ENCODE peak calls at places on chromosomes 4 and X, in ten cellular contexts. S, N, T, C, L, H, F, B, U and O are unnamed samples.

GRCh38 chr4:140595065-140595464 is 26.3 kb upstream of the UCP1 start:
- DNase-seq in S (no peak), N (no peak), T (no peak), C (no peak), L (peak; percentile 56), H (no peak), F (no peak), B (no peak), U (peak; percentile 3), O (no peak)

GRCh38 chr4:138646383-138646782 is 369.2 kb upstream of the NOCT start:
- DNase-seq in S (no peak), N (no peak), T (no peak), C (no peak), L (no peak), H (no peak), F (no peak), B (no peak), U (no peak), O (no peak)

GRCh38 chrX:111013778-111014455 is 82.1 kb upstream of the PAK3 start:
- DNase-seq in S (no peak), N (no peak), T (no peak), C (no peak), L (no peak), H (no peak), F (no peak), B (no peak), U (no peak), O (no peak)

GRCh38 chrX:63656871-63657580 is 128.0 kb downstream of the ARHGEF9 start:
- DNase-seq in S (no peak), N (no peak), T (no peak), C (no peak), L (no peak), H (peak; percentile 20), F (no peak), B (no peak), U (peak; percentile 85), O (no peak)

GRCh38 chr4:141652161-141652778 is 15.9 kb downstream of the IL15 start:
- DNase-seq in S (no peak), N (no peak), T (no peak), C (no peak), L (no peak), H (no peak), F (no peak), B (no peak), U (peak; percentile 93), O (no peak)

GRCh38 chr4:77015390-77015789 is 60.4 kb downstream of the CCNI start:
- DNase-seq in S (no peak), N (no peak), T (no peak), C (no peak), L (no peak), H (no peak), F (no peak), B (no peak), U (peak; percentile 88), O (no peak)

GRCh38 chrX:133444952-133445831 is 29.9 kb upstream of the GPC4 start:
- DNase-seq in S (peak; percentile 64), N (no peak), T (no peak), C (no peak), L (peak; percentile 60), H (peak; percentile 21), F (no peak), B (no peak), U (peak; percentile 30), O (no peak)

GRCh38 chr4:119093042-119093827 is 42.4 kb upstream of the MYOZ2 start:
- DNase-seq in S (no peak), N (no peak), T (no peak), C (no peak), L (no peak), H (no peak), F (no peak), B (no peak), U (no peak), O (no peak)

GRCh38 chr4:89283226-89283974 is 24.2 kb downstream of the GPRIN3 start:
- DNase-seq in S (no peak), N (no peak), T (no peak), C (no peak), L (no peak), H (no peak), F (peak; percentile 51), B (no peak), U (peak; percentile 48), O (no peak)

GRCh38 chr4:174198396-174199179 is 84.9 kb downstream of the FBXO8 start:
- DNase-seq in S (no peak), N (no peak), T (no peak), C (no peak), L (peak; percentile 35), H (no peak), F (no peak), B (no peak), U (peak; percentile 74), O (no peak)

GRCh38 chr4:15420642-15421041 is 7.2 kb upstream of the C1QTNF7 start:
- DNase-seq in S (no peak), N (no peak), T (no peak), C (no peak), L (no peak), H (no peak), F (no peak), B (no peak), U (peak; percentile 80), O (no peak)

GRCh38 chr4:26083987-26084386 is 170.0 kb downstream of the SMIM20 start:
- DNase-seq in S (no peak), N (peak; percentile 68), T (no peak), C (no peak), L (no peak), H (no peak), F (no peak), B (no peak), U (peak; percentile 96), O (no peak)

GRCh38 chr4:106208481-106209460 is 107.2 kb downstream of the TBCK start:
- DNase-seq in S (no peak), N (no peak), T (no peak), C (peak; percentile 63), L (no peak), H (no peak), F (no peak), B (no peak), U (no peak), O (peak; percentile 23)

GRCh38 chr4:16843831-16844508 is 54.5 kb downstream of the LDB2 start:
- DNase-seq in S (no peak), N (no peak), T (no peak), C (no peak), L (no peak), H (no peak), F (no peak), B (no peak), U (peak; percentile 84), O (no peak)

GRCh38 chr4:145012841-145013240 is 85.2 kb downstream of the ANAPC10 start:
- DNase-seq in S (no peak), N (no peak), T (no peak), C (no peak), L (no peak), H (no peak), F (no peak), B (no peak), U (peak; percentile 85), O (no peak)

GRCh38 chr4:159430896-159431295 is 328.0 kb downstream of the RAPGEF2 start:
- DNase-seq in S (no peak), N (no peak), T (no peak), C (no peak), L (no peak), H (no peak), F (no peak), B (no peak), U (no peak), O (no peak)

GRCh38 chrX:13487731-13488505 is 81.5 kb upstream of the EGFL6 start:
- DNase-seq in S (no peak), N (peak; percentile 66), T (peak; percentile 46), C (no peak), L (peak; percentile 54), H (peak; percentile 24), F (peak; percentile 15), B (peak; percentile 35), U (peak; percentile 87), O (peak; percentile 23)

GRCh38 chr4:68906238-68907137 is 45.1 kb downstream of the UGT2A3 start:
- DNase-seq in S (peak; percentile 58), N (no peak), T (no peak), C (peak; percentile 53), L (peak; percentile 49), H (no peak), F (no peak), B (no peak), U (peak; percentile 18), O (no peak)

GRCh38 chr4:68907230-68907629 is 44.4 kb downstream of the UGT2A3 start:
- DNase-seq in S (no peak), N (no peak), T (no peak), C (no peak), L (no peak), H (no peak), F (no peak), B (no peak), U (peak; percentile 46), O (no peak)

GRCh38 chr4:68907788-68908700 is 43.6 kb downstream of the UGT2A3 start:
- DNase-seq in S (no peak), N (no peak), T (no peak), C (no peak), L (no peak), H (no peak), F (no peak), B (no peak), U (peak; percentile 5), O (no peak)

GRCh38 chr4:68904786-68905185 is 46.8 kb downstream of the UGT2A3 start:
- DNase-seq in S (no peak), N (no peak), T (no peak), C (no peak), L (peak; percentile 68), H (no peak), F (no peak), B (no peak), U (no peak), O (no peak)

GRCh38 chr4:68905598-68906237 is 45.9 kb downstream of the UGT2A3 start:
- DNase-seq in S (no peak), N (no peak), T (no peak), C (no peak), L (peak; percentile 51), H (no peak), F (no peak), B (no peak), U (peak; percentile 28), O (no peak)
- H3K4me3 ChIP-seq in S (peak overlapping the region; percentile 36), N (no peak overlapping the region), T (no peak overlapping the region), C (no peak overlapping the region), L (no peak overlapping the region), H (peak overlapping the region; percentile 21), F (no peak overlapping the region), B (no peak overlapping the region), U (no peak overlapping the region), O (no peak overlapping the region)

GRCh38 chrX:66638591-66639500 is at the start of gene EDA2R:
- DNase-seq in S (peak; percentile 51), N (peak; percentile 51), T (no peak), C (no peak), L (peak; percentile 41), H (no peak), F (no peak), B (peak; percentile 38), U (peak; percentile 91), O (peak; percentile 27)
- H3K4me3 ChIP-seq in S (peak within 1 kb of the TSS; percentile 33), N (peak within 1 kb of the TSS; percentile 36), T (no peak within 1 kb of the TSS), C (peak within 1 kb of the TSS; percentile 15), L (no peak within 1 kb of the TSS), H (peak within 1 kb of the TSS; percentile 51), F (peak within 1 kb of the TSS; percentile 29), B (no peak within 1 kb of the TSS), U (peak within 1 kb of the TSS; percentile 60), O (peak within 1 kb of the TSS; percentile 47)

GRCh38 chrX:151974336-151975227 is at the start of gene GABRE:
- DNase-seq in S (peak; percentile 79), N (peak; percentile 65), T (no peak), C (peak; percentile 68), L (peak; percentile 63), H (peak; percentile 31), F (no peak), B (peak; percentile 38), U (peak; percentile 58), O (peak; percentile 63)
- H3K4me3 ChIP-seq in S (peak within 1 kb of the TSS; percentile 38), N (peak within 1 kb of the TSS; percentile 29), T (no peak within 1 kb of the TSS), C (peak within 1 kb of the TSS; percentile 47), L (peak within 1 kb of the TSS; percentile 24), H (peak within 1 kb of the TSS; percentile 78), F (no peak within 1 kb of the TSS), B (peak within 1 kb of the TSS; percentile 42), U (peak within 1 kb of the TSS; percentile 19), O (peak within 1 kb of the TSS; percentile 65)

GRCh38 chrX:88988796-88989195 is 241.8 kb downstream of the CPXCR1 start:
- DNase-seq in S (no peak), N (no peak), T (no peak), C (no peak), L (no peak), H (no peak), F (no peak), B (no peak), U (no peak), O (no peak)
- H3K4me3 ChIP-seq in S (no peak overlapping the region), N (no peak overlapping the region), T (no peak overlapping the region), C (no peak overlapping the region), L (no peak overlapping the region), H (no peak overlapping the region), F (no peak overlapping the region), B (no peak overlapping the region), U (no peak overlapping the region), O (no peak overlapping the region)